ENCODE peak calls at places on chromosomes 6 and 20, in seven cellular contexts. G is thyroid gland; T is CD8-positive, alpha-beta memory T cell; Y is PC-9; Q is brain microvascular endothelial cell; A is astrocyte; F is GM23338. N is an unnamed sample.

GRCh38 chr20:3901028-3901746 is 12.0 kb downstream of the PANK2 start:
- DNase-seq in G (no peak), T (no peak), Y (no peak), Q (no peak), A (no peak), F (no peak), N (no peak)

GRCh38 chr20:59772373-59772705 is 161.1 kb downstream of the SYCP2 start:
- DNase-seq in G (no peak), T (no peak), Y (no peak), Q (no peak), A (no peak), F (no peak), N (no peak)

GRCh38 chr6:139187489-139187888 is 52.6 kb downstream of the HECA start:
- DNase-seq in G (no peak), T (no peak), Y (no peak), Q (no peak), A (no peak), F (no peak), N (no peak)

GRCh38 chr6:10954590-10955010 is 67.7 kb downstream of the SYCP2L start:
- DNase-seq in G (peak), T (peak), Y (peak), Q (peak), A (peak), F (peak), N (peak)

GRCh38 chr6:99933129-99933528 is 60.9 kb downstream of the MCHR2 start:
- DNase-seq in G (no peak), T (no peak), Y (no peak), Q (peak), A (peak), F (no peak), N (no peak)

GRCh38 chr6:3321042-3321441 is 62.3 kb downstream of the PSMG4 start:
- DNase-seq in G (no peak), T (no peak), Y (no peak), Q (no peak), A (no peak), F (no peak), N (no peak)

GRCh38 chr6:12709116-12709515 is 7.5 kb upstream of the PHACTR1 start:
- DNase-seq in G (no peak), T (no peak), Y (no peak), Q (peak), A (peak), F (no peak), N (no peak)

GRCh38 chr6:17485181-17485580 is 91.8 kb downstream of the CAP2 start:
- DNase-seq in G (no peak), T (no peak), Y (no peak), Q (no peak), A (no peak), F (no peak), N (no peak)

GRCh38 chr20:64077876-64078551 is 1.3 kb downstream of the RGS19 start:
- DNase-seq in G (no peak), T (peak), Y (no peak), Q (no peak), A (no peak), F (peak), N (peak)

GRCh38 chr20:45311589-45312211 is 3.6 kb upstream of the MATN4 start:
- DNase-seq in G (peak), T (peak), Y (peak), Q (no peak), A (peak), F (peak), N (peak)

GRCh38 chr6:64838726-64839125 is 868.3 kb downstream of the EYS start:
- DNase-seq in G (no peak), T (no peak), Y (no peak), Q (no peak), A (no peak), F (no peak), N (no peak)

GRCh38 chr20:2379511-2380229 is 1.0 kb upstream of the TGM6 start:
- DNase-seq in G (no peak), T (no peak), Y (no peak), Q (no peak), A (no peak), F (peak), N (no peak)

GRCh38 chr6:79377830-79378460 is 143.5 kb upstream of the HMGN3 start:
- DNase-seq in G (no peak), T (no peak), Y (no peak), Q (peak), A (no peak), F (peak), N (no peak)

GRCh38 chr6:68777956-68778355 is 142.9 kb downstream of the ADGRB3 start:
- DNase-seq in G (no peak), T (no peak), Y (no peak), Q (peak), A (peak), F (no peak), N (no peak)

GRCh38 chr6:170135821-170136471 is 154.9 kb downstream of the DLL1 start:
- DNase-seq in G (no peak), T (no peak), Y (no peak), Q (no peak), A (no peak), F (no peak), N (no peak)

GRCh38 chr6:11354019-11354418 is 121.6 kb upstream of the NEDD9 start:
- DNase-seq in G (no peak), T (no peak), Y (no peak), Q (peak), A (peak), F (no peak), N (peak)

GRCh38 chr6:91659881-91660280 is 1073.0 kb upstream of the MAP3K7 start:
- DNase-seq in G (peak), T (no peak), Y (no peak), Q (no peak), A (no peak), F (no peak), N (no peak)

DNA sequence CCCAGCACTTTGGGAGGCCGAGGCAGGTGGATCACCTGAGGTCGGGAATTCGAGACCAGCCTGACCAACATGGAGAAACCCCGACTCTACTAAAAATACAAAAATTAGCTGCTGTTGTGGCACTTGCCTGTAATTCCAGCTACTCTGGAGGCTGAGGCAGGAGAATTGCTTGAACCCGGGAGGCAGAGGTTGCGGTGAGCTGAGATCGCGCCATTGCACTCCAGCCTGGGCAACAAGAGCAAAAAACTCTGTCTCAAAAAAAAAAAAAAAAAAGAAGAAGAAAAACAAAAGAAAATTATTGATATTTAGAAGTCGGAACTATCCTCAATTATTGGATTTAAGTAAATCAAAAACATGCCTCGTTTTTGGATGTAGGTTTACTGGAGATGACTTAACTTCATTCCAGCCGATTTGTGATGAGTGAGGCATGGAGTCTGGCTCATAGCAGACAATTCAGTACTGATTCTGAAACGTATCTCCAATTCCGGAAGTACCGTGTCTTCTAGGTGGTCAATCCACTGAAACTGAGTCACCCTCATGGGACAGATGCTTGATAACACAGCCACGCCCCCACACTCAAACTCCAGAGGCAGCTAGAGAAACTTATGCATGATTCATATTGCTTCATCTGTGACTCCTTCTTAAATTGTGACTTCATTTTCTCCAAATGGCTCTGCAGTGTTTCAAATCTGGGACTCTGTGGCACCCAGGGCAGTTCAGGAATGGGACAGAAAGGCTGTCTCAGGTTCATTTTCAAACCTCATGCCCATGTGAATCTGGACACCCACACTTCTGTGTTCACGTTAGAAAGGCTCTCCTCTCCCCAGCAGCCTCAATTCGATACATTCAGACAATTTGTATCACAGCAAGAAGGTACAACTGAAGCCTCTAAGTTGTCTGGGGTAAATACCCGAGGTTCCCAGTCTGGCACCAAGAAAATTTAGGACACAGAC is 110.4 kb upstream of the ARMC2 start:
- DNase-seq in G (no peak), T (no peak), Y (peak), Q (peak), A (peak), F (no peak), N (peak)
- H3K27ac ChIP-seq in G (no peak), T (peak), Y (peak), Q (peak), A (peak), F (no peak), N (no peak)

GRCh38 chr6:27605401-27606342 is 132.8 kb upstream of the ZNF184 start:
- DNase-seq in G (no peak), T (no peak), Y (peak), Q (peak), A (peak), F (peak), N (no peak)
- H3K27ac ChIP-seq in G (no peak), T (peak), Y (peak), Q (no peak), A (no peak), F (no peak), N (no peak)

DNA sequence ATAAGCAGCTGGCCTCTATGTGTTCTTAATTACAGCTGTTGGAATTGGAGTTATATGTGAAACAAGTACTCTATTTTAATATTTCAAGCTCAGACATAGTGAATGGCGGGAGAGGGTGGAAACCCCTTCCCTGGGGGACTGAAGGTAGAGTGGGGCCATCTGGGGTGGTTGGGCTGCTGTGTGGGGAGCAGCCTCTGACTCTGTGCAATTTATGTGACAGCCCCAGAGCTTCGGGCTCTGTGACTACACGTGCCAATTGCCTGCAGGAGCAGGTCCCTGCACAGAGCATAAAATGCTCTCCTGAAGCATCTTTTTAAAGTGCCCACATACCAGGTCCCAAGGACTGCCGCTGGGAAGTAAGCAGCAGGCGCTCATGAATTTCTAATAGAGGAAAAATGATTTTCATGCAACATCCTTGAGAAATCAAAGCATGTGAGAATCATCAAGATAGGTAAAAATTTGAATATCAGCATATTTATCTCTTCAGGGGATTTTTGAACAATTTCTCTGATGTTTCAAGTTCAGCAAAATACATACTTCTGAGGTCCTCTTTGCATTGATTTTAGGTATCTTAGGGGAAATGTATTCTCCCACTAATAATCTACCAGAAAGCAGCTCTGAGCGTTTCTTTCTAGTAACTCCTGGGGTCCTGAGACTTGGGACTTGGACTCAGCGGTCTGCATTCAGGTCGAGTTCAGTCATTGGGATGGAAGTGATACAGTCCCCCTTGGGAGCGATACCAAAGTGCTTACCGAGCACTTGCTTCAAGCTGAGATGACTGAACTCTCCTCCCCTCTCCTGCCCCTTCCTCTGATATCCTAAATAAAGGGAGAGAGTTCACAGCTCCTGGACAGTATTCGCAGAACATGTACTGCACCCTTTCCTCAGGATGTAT is 40.0 kb downstream of the ALDH8A1 start:
- DNase-seq in G (no peak), T (no peak), Y (no peak), Q (no peak), A (no peak), F (no peak), N (no peak)
- H3K27ac ChIP-seq in G (no peak), T (no peak), Y (no peak), Q (peak), A (peak), F (no peak), N (no peak)

GRCh38 chr6:127816643-127817042 is 84.2 kb downstream of the THEMIS start:
- DNase-seq in G (no peak), T (no peak), Y (no peak), Q (no peak), A (no peak), F (peak), N (no peak)

GRCh38 chr6:127813682-127814027 is 87.2 kb downstream of the THEMIS start:
- DNase-seq in G (no peak), T (no peak), Y (no peak), Q (no peak), A (no peak), F (no peak), N (peak)

GRCh38 chr6:127812985-127813681 is 87.7 kb downstream of the THEMIS start:
- DNase-seq in G (no peak), T (no peak), Y (no peak), Q (no peak), A (no peak), F (no peak), N (no peak)

GRCh38 chr6:127821431-127821830 is 79.4 kb downstream of the THEMIS start:
- DNase-seq in G (no peak), T (no peak), Y (no peak), Q (no peak), A (no peak), F (no peak), N (no peak)

GRCh38 chr6:127818149-127818548 is 82.7 kb downstream of the THEMIS start:
- DNase-seq in G (no peak), T (no peak), Y (no peak), Q (no peak), A (no peak), F (no peak), N (no peak)
- H3K27ac ChIP-seq in G (no peak), T (no peak), Y (no peak), Q (no peak), A (no peak), F (no peak), N (no peak)

GRCh38 chr6:21462519-21462852 is 131.1 kb upstream of the SOX4 start:
- DNase-seq in G (no peak), T (no peak), Y (no peak), Q (no peak), A (no peak), F (no peak), N (no peak)
- H3K27ac ChIP-seq in G (no peak), T (no peak), Y (no peak), Q (no peak), A (no peak), F (no peak), N (no peak)

GRCh38 chr6:158475344-158476302 is 84.3 kb upstream of the TMEM181 start:
- DNase-seq in G (no peak), T (no peak), Y (no peak), Q (peak), A (peak), F (no peak), N (no peak)

GRCh38 chr6:158485411-158485810 is 74.5 kb upstream of the TMEM181 start:
- DNase-seq in G (no peak), T (no peak), Y (no peak), Q (no peak), A (peak), F (no peak), N (no peak)

GRCh38 chr6:158481612-158482473 is 78.0 kb upstream of the TMEM181 start:
- DNase-seq in G (no peak), T (no peak), Y (peak), Q (peak), A (peak), F (no peak), N (no peak)

GRCh38 chr6:158476389-158476788 is 83.5 kb upstream of the TMEM181 start:
- DNase-seq in G (no peak), T (no peak), Y (no peak), Q (no peak), A (no peak), F (no peak), N (no peak)

GRCh38 chr6:158480989-158481388 is 78.9 kb upstream of the TMEM181 start:
- DNase-seq in G (no peak), T (no peak), Y (no peak), Q (no peak), A (no peak), F (no peak), N (no peak)
- H3K27ac ChIP-seq in G (no peak), T (no peak), Y (peak), Q (no peak), A (no peak), F (no peak), N (no peak)

GRCh38 chr6:42367353-42368011 is 84.2 kb downstream of the TRERF1 start:
- DNase-seq in G (no peak), T (no peak), Y (no peak), Q (no peak), A (no peak), F (no peak), N (peak)
- H3K27ac ChIP-seq in G (no peak), T (peak), Y (no peak), Q (peak), A (peak), F (peak), N (peak)

N was measured in CD4-positive, CD25-positive, alpha-beta regulatory T cell.